ENCODE peak calls at places on chromosomes 16 and 17, in four cellular contexts. P, U, O and W are unnamed samples.

GRCh38 chr16:49833796-49834195 is 22.1 kb downstream of the ZNF423 start:
- DNase-seq in P (no peak), O (no peak), U (no peak), W (no peak)

GRCh38 chr17:2172447-2172938 is 117.6 kb downstream of the HIC1 start:
- DNase-seq in U (no peak), P (no peak), O (no peak), W (no peak)

GRCh38 chr17:1111599-1112443 is 68.0 kb downstream of the ABR start:
- DNase-seq in P (no peak), O (no peak), U (no peak), W (no peak)

GRCh38 chr16:77986021-77986420 is 36.3 kb upstream of the CLEC3A start:
- DNase-seq in U (no peak), O (no peak), P (no peak), W (no peak)

GRCh38 chr17:35709874-35710273 is 21.6 kb upstream of the RASL10B start:
- DNase-seq in U (no peak), O (no peak), P (no peak), W (no peak)

GRCh38 chr17:27572665-27573064 is 58.3 kb upstream of the LGALS9 start:
- DNase-seq in O (no peak), U (no peak), P (no peak), W (no peak)

GRCh38 chr16:4116328-4117249 is at the start of gene ADCY9:
- DNase-seq in O (no peak), P (peak; percentile 85), U (peak; percentile 50), W (peak; percentile 51)

GRCh38 chr16:73956592-73957495 is 339.8 kb upstream of the PSMD7 start:
- DNase-seq in U (peak; percentile 50), O (peak; percentile 2), P (peak; percentile 69), W (peak; percentile 46)

GRCh38 chr17:6070895-6071511 is 824 bp downstream of the WSCD1 start:
- DNase-seq in O (no peak), U (no peak), P (peak; percentile 55), W (no peak)
- TF ChIP-seq SUZ12 in O (no peak), U (no peak), P (peak; percentile 18), W (no peak)

GRCh38 chr16:68284847-68285246 is 20.5 kb downstream of the SLC7A6 start:
- DNase-seq in U (no peak), O (peak; percentile 66), P (no peak), W (no peak)

GRCh38 chr16:68283346-68283745 is 19.0 kb downstream of the SLC7A6 start:
- DNase-seq in P (no peak), O (no peak), U (no peak), W (no peak)

GRCh38 chr16:68285683-68286082 is 21.4 kb downstream of the SLC7A6 start:
- DNase-seq in O (no peak), U (no peak), P (no peak), W (no peak)

GRCh38 chr16:68282064-68282452 is 17.7 kb downstream of the SLC7A6 start:
- DNase-seq in P (no peak), U (no peak), O (no peak), W (no peak)

DNA sequence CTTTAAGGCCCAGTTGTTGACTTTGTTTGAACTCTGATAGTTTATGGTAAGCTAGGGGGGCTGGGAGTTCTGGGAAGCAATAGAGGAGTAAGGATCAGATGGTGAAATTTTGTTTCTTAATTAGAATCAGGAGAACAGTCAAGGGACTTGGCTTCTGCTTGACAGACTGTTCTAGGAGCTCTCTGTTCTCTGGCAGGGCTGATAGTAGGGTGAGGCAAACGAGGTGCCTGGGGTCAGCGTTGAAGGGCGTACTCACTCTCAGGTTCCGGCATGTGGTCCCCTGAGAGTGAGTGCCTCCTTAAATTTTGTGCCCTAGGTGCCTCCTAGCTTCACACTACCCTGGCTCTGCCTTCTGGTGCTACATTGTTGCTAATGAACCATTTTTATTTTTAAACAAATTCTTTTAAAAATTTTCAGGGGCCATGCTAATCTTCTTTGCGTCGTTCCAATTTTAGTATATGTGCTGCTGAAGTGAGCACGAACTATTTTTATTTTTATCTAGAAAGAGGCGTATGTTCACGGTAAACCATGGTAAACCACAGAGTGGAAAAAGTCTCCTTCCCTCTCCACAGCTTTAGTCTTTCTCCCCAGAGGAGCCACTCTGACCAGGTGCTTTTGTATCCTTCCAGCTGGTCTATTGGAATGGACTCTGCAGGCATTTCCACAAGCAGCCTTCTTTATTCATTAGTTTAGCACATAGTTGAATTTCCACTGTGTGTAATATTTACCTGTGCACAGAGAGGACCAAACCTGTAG is 19.7 kb downstream of the SLC7A6 start:
- DNase-seq in U (no peak), P (no peak), O (no peak), W (no peak)
- H3K9ac ChIP-seq in U (no peak overlapping the region), P (no peak overlapping the region), O (peak overlapping the region; percentile 56), W (no peak overlapping the region)

GRCh38 chr16:84821179-84821578 is 1.4 kb downstream of the CRISPLD2 start:
- DNase-seq in O (no peak), P (no peak), U (no peak), W (no peak)

GRCh38 chr16:84820771-84821170 is 986 bp downstream of the CRISPLD2 start:
- DNase-seq in P (no peak), U (no peak), O (no peak), W (no peak)

GRCh38 chr16:84823484-84823883 is 3.7 kb downstream of the CRISPLD2 start:
- DNase-seq in O (no peak), U (no peak), P (no peak), W (no peak)

GRCh38 chr16:84822990-84823389 is 3.2 kb downstream of the CRISPLD2 start:
- DNase-seq in P (no peak), U (no peak), O (no peak), W (no peak)

DNA sequence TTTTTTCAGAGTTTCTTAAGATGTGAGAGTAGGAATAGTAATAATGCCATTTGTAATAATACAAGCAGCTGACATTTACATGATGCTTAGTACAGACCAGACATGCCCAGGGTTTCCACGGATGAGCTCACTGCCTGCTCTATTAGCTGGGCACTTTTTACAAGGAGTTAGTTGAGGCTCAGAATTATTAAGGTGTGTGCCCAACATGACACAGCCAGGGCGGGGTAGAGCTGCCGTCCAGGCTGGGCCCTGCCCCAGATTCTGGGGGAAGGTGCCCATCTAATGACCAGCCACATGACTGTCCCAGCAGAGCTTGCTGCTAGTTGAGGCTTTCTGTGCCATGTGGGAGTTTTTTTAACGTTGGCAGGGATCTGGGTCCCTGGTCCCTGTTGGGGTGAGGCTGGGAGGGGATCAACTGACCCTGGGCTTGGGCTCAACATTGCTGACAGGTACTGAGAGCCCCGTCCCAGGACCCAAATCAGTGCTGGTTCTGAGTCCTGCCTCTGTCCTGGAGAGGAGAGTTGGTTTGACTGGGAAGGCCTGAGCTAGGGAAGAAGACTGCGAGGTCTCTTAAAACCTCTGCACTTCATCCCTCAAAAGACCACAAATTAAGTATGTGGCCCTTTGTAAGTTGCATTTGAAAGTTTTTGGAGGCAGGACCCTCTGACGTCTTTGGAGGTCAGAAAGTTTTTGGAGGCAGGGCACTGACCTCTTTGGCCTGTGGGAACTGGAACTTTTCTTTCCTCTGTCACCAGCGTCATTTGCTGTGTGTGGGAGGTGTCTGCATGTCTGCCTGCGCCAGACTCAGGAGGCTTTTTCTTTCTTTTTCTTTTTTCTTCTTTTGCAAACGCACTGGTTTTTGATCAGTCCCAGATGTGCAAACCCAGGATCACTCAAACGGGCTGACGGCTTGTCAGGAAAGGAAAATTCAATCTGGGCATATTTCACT is 2.2 kb downstream of the CRISPLD2 start:
- DNase-seq in O (no peak), P (no peak), U (no peak), W (no peak)
- H3K4me1 ChIP-seq in O (no peaks in the 10 kb centered on the region), P (no peaks in the 10 kb centered on the region), U (peaks cover 16% of the 10 kb centered on the region), W (peaks cover 17% of the 10 kb centered on the region)

GRCh38 chr17:17367931-17368330 is 64.8 kb downstream of the NT5M start:
- DNase-seq in P (no peak), O (no peak), U (no peak), W (no peak)
- TF ChIP-seq SUZ12 in P (no peak), O (no peak), U (no peak), W (no peak)

DNA sequence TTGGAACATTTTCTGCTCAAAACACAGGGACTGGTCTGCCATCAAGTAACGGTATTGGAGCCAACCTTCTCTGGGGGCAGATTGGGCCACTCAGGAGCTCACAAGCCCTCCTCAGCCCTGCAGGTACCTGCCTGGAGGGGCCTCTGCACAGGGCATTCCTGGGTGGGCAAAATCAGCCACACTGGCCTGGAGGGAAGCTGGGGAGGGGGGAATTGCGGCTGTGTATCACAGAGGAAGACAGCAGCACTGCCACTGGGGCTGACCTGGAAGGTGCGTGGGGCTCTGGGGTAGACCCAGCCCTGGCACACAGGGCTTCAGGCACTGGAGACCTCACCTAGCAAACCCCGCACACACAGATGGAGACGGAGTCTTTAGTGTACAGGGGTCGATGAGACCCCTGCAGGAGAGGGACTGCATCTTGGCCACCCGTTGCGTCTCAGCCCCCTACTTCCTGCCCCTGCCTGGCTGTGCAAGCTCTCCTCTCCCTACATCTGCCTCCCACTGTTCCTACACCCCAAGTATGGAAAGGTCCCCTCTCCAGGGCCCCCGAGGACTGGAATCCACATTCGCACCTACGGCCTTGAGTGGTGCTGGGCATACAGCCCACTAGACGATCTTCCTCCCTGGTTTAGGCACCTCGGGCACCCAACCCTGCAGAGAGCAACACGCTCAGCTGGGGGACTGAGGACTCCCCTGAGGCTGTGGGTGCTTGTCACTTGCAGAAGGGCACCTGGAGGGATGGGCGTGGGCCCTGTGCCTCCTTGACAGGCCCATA is 7.1 kb upstream of the SRRM2 start:
- DNase-seq in O (no peak), U (no peak), P (no peak), W (no peak)
- H3K9ac ChIP-seq in O (no peak overlapping the region), U (no peak overlapping the region), P (no peak overlapping the region), W (peak overlapping the region; percentile 53)

DNA sequence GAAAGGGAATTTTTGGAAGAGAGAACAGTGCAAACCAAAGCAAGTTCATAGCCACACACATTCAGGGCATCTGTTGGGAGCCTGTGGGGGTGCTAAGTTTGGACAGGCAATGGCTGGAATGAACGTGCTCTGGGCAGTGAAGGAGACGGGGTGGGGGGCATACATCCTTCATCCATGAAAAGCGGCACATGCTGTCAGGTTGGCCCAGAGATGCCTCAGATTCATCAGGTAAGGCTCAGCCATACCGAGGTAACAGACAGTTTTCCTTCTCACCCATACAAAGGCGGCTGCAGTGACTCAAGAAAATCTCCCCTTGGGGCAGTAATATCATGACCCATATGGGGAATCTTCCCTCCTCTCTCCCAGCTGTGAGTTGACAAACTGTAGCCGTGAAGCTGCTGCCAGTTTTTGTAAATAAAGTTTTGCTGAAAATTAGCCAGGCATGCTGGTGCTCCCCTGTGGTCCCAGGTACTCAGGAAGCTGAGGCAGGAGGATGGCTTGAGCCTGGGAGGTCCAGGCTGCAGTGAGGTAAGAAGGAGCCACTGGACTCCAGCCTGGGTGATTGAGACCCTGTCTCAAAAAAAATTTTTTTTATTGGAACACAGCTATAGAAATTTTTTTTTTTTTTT is 9.2 kb upstream of the UBALD2 start:
- DNase-seq in O (no peak), U (no peak), P (no peak), W (no peak)
- H3K4me1 ChIP-seq in O (peaks cover 28% of the 10 kb centered on the region), U (peaks cover 78% of the 10 kb centered on the region), P (no peaks in the 10 kb centered on the region), W (peaks cover 4% of the 10 kb centered on the region)

DNA sequence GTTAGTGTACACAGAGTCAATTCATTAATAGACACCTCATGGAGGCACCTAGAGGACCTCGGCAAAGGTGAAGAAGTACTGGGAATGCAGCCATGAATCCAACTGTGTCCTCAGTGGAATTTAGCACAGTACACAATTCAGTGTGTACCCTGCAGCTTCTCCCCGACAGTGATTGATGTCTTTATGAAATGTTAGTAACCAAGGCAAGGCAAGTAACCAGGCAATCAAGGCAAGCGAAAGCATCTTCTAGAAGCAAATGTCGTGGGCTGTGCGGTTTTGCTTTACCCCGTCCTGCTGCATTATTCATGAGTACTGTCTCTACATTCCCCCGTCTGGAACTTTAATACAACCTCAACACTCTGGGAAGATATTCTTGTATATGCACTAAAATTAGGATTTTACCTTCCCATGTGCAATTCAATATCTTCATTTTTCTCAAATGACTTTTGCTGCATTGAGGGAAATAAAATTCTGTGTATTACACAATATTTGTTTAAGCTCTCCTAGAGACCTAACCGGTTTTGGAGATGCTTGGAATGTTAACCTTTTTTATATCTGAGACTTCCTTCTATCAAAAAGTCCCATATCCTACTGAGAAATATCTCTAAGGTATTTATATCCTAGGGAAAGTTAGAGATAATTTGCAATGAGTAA is 52.1 kb upstream of the ADORA2B start:
- DNase-seq in O (no peak), U (peak; percentile 40), P (no peak), W (no peak)
- TF ChIP-seq SUZ12 in O (no peak), U (no peak), P (no peak), W (no peak)

GRCh38 chr16:70683146-70683944 is 2.5 kb downstream of the MTSS2 start:
- DNase-seq in O (no peak), P (no peak), U (no peak), W (no peak)
- H3K9ac ChIP-seq in O (no peak overlapping the region), P (no peak overlapping the region), U (peak overlapping the region; percentile 95), W (peak overlapping the region; percentile 33)